ENCODE peak calls at places on chromosomes 13 and 19, in four cellular contexts. One of them, this sample, is unnamed.
A peak's percentile ranks its signal among the peaks of the same experiment; 100 is the strongest.

GRCh38 chr13:94435604-94436226 is 43.8 kb downstream of the DCT start:
- DNase-seq in activated CD4-positive, alpha-beta T cell treated with anti-CD3 and anti-CD28 coated beads for 24 hours: no peak
- DNase-seq in stimulated activated CD8-positive, alpha-beta memory T cell treated with anti-CD3 and anti-CD28 coated beads, Interleukin-12 subunit alpha, Interleukin-12 subunit beta, amount 100 ng/mL, for 1 hour: no peak
- DNase-seq in right cardiac atrium: no peak
- DNase-seq in this sample: no peak

GRCh38 chr19:18399008-18399407 is 1.6 kb upstream of the LRRC25 start:
- DNase-seq in activated CD4-positive, alpha-beta T cell treated with anti-CD3 and anti-CD28 coated beads for 24 hours: no peak
- DNase-seq in right cardiac atrium: no peak
- DNase-seq in stimulated activated CD8-positive, alpha-beta memory T cell treated with anti-CD3 and anti-CD28 coated beads, Interleukin-12 subunit alpha, Interleukin-12 subunit beta, amount 100 ng/mL, for 1 hour: no peak
- DNase-seq in this sample: no peak

GRCh38 chr19:49340069-49340864 is 5.1 kb downstream of the CD37 start:
- DNase-seq in stimulated activated CD8-positive, alpha-beta memory T cell treated with anti-CD3 and anti-CD28 coated beads, Interleukin-12 subunit alpha, Interleukin-12 subunit beta, amount 100 ng/mL, for 1 hour: no peak
- DNase-seq in right cardiac atrium: peak; percentile 66
- DNase-seq in activated CD4-positive, alpha-beta T cell treated with anti-CD3 and anti-CD28 coated beads for 24 hours: no peak
- DNase-seq in this sample: peak; percentile 72

GRCh38 chr13:54758795-54759194 is 1730.2 kb downstream of the OLFM4 start:
- DNase-seq in activated CD4-positive, alpha-beta T cell treated with anti-CD3 and anti-CD28 coated beads for 24 hours: no peak
- DNase-seq in right cardiac atrium: no peak
- DNase-seq in stimulated activated CD8-positive, alpha-beta memory T cell treated with anti-CD3 and anti-CD28 coated beads, Interleukin-12 subunit alpha, Interleukin-12 subunit beta, amount 100 ng/mL, for 1 hour: no peak
- DNase-seq in this sample: no peak

GRCh38 chr13:35618565-35619083 is 142.1 kb upstream of the MAB21L1 start:
- DNase-seq in stimulated activated CD8-positive, alpha-beta memory T cell treated with anti-CD3 and anti-CD28 coated beads, Interleukin-12 subunit alpha, Interleukin-12 subunit beta, amount 100 ng/mL, for 1 hour: no peak
- DNase-seq in activated CD4-positive, alpha-beta T cell treated with anti-CD3 and anti-CD28 coated beads for 24 hours: no peak
- DNase-seq in right cardiac atrium: no peak
- DNase-seq in this sample: no peak

GRCh38 chr19:51777570-51778460 is 16.8 kb downstream of the FPR2 start:
- DNase-seq in right cardiac atrium: peak; percentile 71
- DNase-seq in stimulated activated CD8-positive, alpha-beta memory T cell treated with anti-CD3 and anti-CD28 coated beads, Interleukin-12 subunit alpha, Interleukin-12 subunit beta, amount 100 ng/mL, for 1 hour: no peak
- DNase-seq in activated CD4-positive, alpha-beta T cell treated with anti-CD3 and anti-CD28 coated beads for 24 hours: peak; percentile 31
- DNase-seq in this sample: peak; percentile 67

GRCh38 chr19:9323557-9323918 is 441 bp upstream of the ZNF559 start:
- DNase-seq in right cardiac atrium: peak; percentile 65
- DNase-seq in stimulated activated CD8-positive, alpha-beta memory T cell treated with anti-CD3 and anti-CD28 coated beads, Interleukin-12 subunit alpha, Interleukin-12 subunit beta, amount 100 ng/mL, for 1 hour: peak; percentile 7
- DNase-seq in activated CD4-positive, alpha-beta T cell treated with anti-CD3 and anti-CD28 coated beads for 24 hours: peak; percentile 29
- DNase-seq in this sample: peak; percentile 67

GRCh38 chr19:13056052-13056660 is 46.5 kb downstream of the LYL1 start:
- DNase-seq in stimulated activated CD8-positive, alpha-beta memory T cell treated with anti-CD3 and anti-CD28 coated beads, Interleukin-12 subunit alpha, Interleukin-12 subunit beta, amount 100 ng/mL, for 1 hour: no peak
- DNase-seq in activated CD4-positive, alpha-beta T cell treated with anti-CD3 and anti-CD28 coated beads for 24 hours: no peak
- DNase-seq in right cardiac atrium: peak; percentile 67
- DNase-seq in this sample: peak; percentile 61

GRCh38 chr19:19524053-19524452 is 4.7 kb upstream of the YJEFN3 start:
- DNase-seq in right cardiac atrium: no peak
- DNase-seq in activated CD4-positive, alpha-beta T cell treated with anti-CD3 and anti-CD28 coated beads for 24 hours: no peak
- DNase-seq in stimulated activated CD8-positive, alpha-beta memory T cell treated with anti-CD3 and anti-CD28 coated beads, Interleukin-12 subunit alpha, Interleukin-12 subunit beta, amount 100 ng/mL, for 1 hour: no peak
- DNase-seq in this sample: no peak

GRCh38 chr13:73054712-73055111 is 4.1 kb upstream of the KLF5 start:
- DNase-seq in right cardiac atrium: no peak
- DNase-seq in activated CD4-positive, alpha-beta T cell treated with anti-CD3 and anti-CD28 coated beads for 24 hours: no peak
- DNase-seq in stimulated activated CD8-positive, alpha-beta memory T cell treated with anti-CD3 and anti-CD28 coated beads, Interleukin-12 subunit alpha, Interleukin-12 subunit beta, amount 100 ng/mL, for 1 hour: no peak
- DNase-seq in this sample: no peak

GRCh38 chr19:30450945-30451344 is 78.8 kb downstream of the ZNF536 start:
- DNase-seq in right cardiac atrium: peak; percentile 19
- DNase-seq in activated CD4-positive, alpha-beta T cell treated with anti-CD3 and anti-CD28 coated beads for 24 hours: no peak
- DNase-seq in stimulated activated CD8-positive, alpha-beta memory T cell treated with anti-CD3 and anti-CD28 coated beads, Interleukin-12 subunit alpha, Interleukin-12 subunit beta, amount 100 ng/mL, for 1 hour: no peak
- DNase-seq in this sample: no peak

This sample was measured in left ventricle myocardium inferior.